ENCODE peak calls at places on chromosomes 3 and 15, in eight cellular contexts. I, V, N, W, Z, H, T and S are unnamed samples.

GRCh38 chr15:40366204-40367037 is 8.4 kb downstream of the DISP2 start:
- DNase-seq in I (no peak), H (no peak), W (no peak), T (no peak), Z (no peak), V (no peak), N (no peak), S (no peak)

GRCh38 chr3:197426161-197426566 is 127.8 kb upstream of the DLG1 start:
- DNase-seq in W (no peak), N (peak), I (no peak), T (no peak), Z (no peak), H (no peak), V (no peak), S (no peak)

GRCh38 chr3:42079701-42080323 is 11.3 kb upstream of the TRAK1 start:
- DNase-seq in Z (no peak), I (no peak), T (no peak), H (no peak), V (no peak), W (no peak), N (no peak), S (no peak)

GRCh38 chr15:70575251-70576227 is 187.8 kb downstream of the UACA start:
- DNase-seq in T (no peak), N (no peak), I (no peak), Z (no peak), H (no peak), V (no peak), W (no peak), S (no peak)

GRCh38 chr15:64209680-64210334 is 47.0 kb upstream of the PPIB start:
- DNase-seq in I (peak), W (no peak), T (no peak), V (no peak), Z (peak), H (no peak), N (peak), S (peak)

GRCh38 chr3:134057006-134057832 is 27.5 kb upstream of the SLCO2A1 start:
- DNase-seq in W (no peak), V (no peak), Z (no peak), I (no peak), N (peak), H (no peak), T (no peak), S (no peak)

GRCh38 chr3:18732474-18732873 is 307.3 kb upstream of the SATB1 start:
- DNase-seq in I (no peak), W (no peak), Z (no peak), N (no peak), V (no peak), H (no peak), T (no peak), S (no peak)

GRCh38 chr3:168794427-168794826 is 698.7 kb upstream of the GOLIM4 start:
- DNase-seq in H (no peak), I (no peak), N (no peak), W (no peak), Z (no peak), V (no peak), T (no peak), S (no peak)